ENCODE peak calls at places on chromosomes 5 and 9, in eight cellular contexts. U is Peyer's patch, B is IMR-90, I is ovary, N is H1, G is heart left ventricle, M is HepG2, S is body of pancreas. Y is an unnamed sample.

GRCh38 chr5:172429201-172429940 is 25.0 kb downstream of the SH3PXD2B start:
- DNase-seq in U (peak; percentile 62), B (peak; percentile 82), I (peak; percentile 48), N (no peak), G (no peak), M (no peak), S (no peak), Y (no peak)

GRCh38 chr5:115431116-115431515 is 113.5 kb downstream of the FEM1C start:
- DNase-seq in U (no peak), B (no peak), I (no peak), N (no peak), G (no peak), M (no peak), S (peak; percentile 28), Y (no peak)

GRCh38 chr5:157361865-157362465 is 96.0 kb downstream of the CYFIP2 start:
- DNase-seq in U (no peak), B (peak; percentile 49), I (no peak), N (no peak), G (no peak), M (no peak), S (no peak), Y (no peak)

GRCh38 chr5:127871448-127872153 is 168.4 kb downstream of the CCDC192 start:
- DNase-seq in U (no peak), B (no peak), I (no peak), N (no peak), G (no peak), M (no peak), S (no peak), Y (no peak)

GRCh38 chr5:71865202-71865601 is 146.1 kb downstream of the CARTPT start:
- DNase-seq in U (no peak), B (peak; percentile 75), I (no peak), N (no peak), G (no peak), M (no peak), S (no peak), Y (no peak)

GRCh38 chr9:134328841-134329575 is 2.8 kb downstream of the RXRA start:
- DNase-seq in U (peak; percentile 75), B (no peak), I (peak; percentile 71), N (no peak), G (peak; percentile 72), M (peak; percentile 73), S (peak; percentile 67), Y (peak; percentile 47)

GRCh38 chr9:121529237-121529987 is 29.8 kb upstream of the GGTA1 start:
- DNase-seq in U (peak; percentile 79), B (peak; percentile 99), I (peak; percentile 90), N (no peak), G (peak; percentile 97), M (no peak), S (peak; percentile 87), Y (peak; percentile 92)

GRCh38 chr9:117138257-117138656 is 276.6 kb downstream of the ASTN2 start:
- DNase-seq in U (no peak), B (no peak), I (no peak), N (no peak), G (no peak), M (no peak), S (no peak), Y (no peak)

GRCh38 chr5:172777381-172778222 is 6.6 kb upstream of the DUSP1 start:
- DNase-seq in U (peak; percentile 98), B (peak; percentile 85), I (peak; percentile 75), N (no peak), G (peak; percentile 81), M (peak; percentile 90), S (peak; percentile 76), Y (peak; percentile 60)

GRCh38 chr9:110688329-110688728 is 19.7 kb downstream of the MUSK start:
- DNase-seq in U (no peak), B (no peak), I (no peak), N (no peak), G (no peak), M (no peak), S (no peak), Y (no peak)

GRCh38 chr5:61332369-61332745 is 299 bp downstream of the ZSWIM6 start:
- DNase-seq in U (peak; percentile 70), B (no peak), I (no peak), N (no peak), G (no peak), M (no peak), S (peak; percentile 53), Y (peak; percentile 45)

GRCh38 chr9:34114436-34114835 is 12.1 kb downstream of the DCAF12 start:
- DNase-seq in U (no peak), B (no peak), I (no peak), N (no peak), G (no peak), M (no peak), S (no peak), Y (peak; percentile 37)

GRCh38 chr9:99824378-99825157 is 2.9 kb downstream of the NR4A3 start:
- DNase-seq in U (peak; percentile 74), B (no peak), I (peak; percentile 71), N (peak; percentile 93), G (peak; percentile 24), M (peak; percentile 25), S (peak; percentile 45), Y (peak; percentile 42)

GRCh38 chr5:114634517-114634916 is 272.6 kb downstream of the KCNN2 start:
- DNase-seq in U (no peak), B (no peak), I (no peak), N (no peak), G (no peak), M (no peak), S (no peak), Y (no peak)

GRCh38 chr5:8953911-8954310 is 592.0 kb downstream of the SEMA5A start:
- DNase-seq in U (no peak), B (peak; percentile 2), I (no peak), N (no peak), G (no peak), M (no peak), S (no peak), Y (no peak)

GRCh38 chr9:16794871-16795639 is 75.4 kb downstream of the BNC2 start:
- DNase-seq in U (peak; percentile 48), B (peak; percentile 83), I (no peak), N (no peak), G (peak; percentile 30), M (no peak), S (peak; percentile 7), Y (no peak)

GRCh38 chr5:177344891-177345290 is 6.6 kb downstream of the LMAN2 start:
- DNase-seq in U (no peak), B (no peak), I (no peak), N (no peak), G (no peak), M (no peak), S (no peak), Y (no peak)

GRCh38 chr5:136032564-136032963 is 3.8 kb downstream of the TGFBI start:
- DNase-seq in U (peak; percentile 44), B (peak; percentile 86), I (no peak), N (no peak), G (no peak), M (peak; percentile 64), S (no peak), Y (no peak)

GRCh38 chr5:103037673-103038455 is 82.1 kb downstream of the GIN1 start:
- DNase-seq in U (no peak), B (peak; percentile 8), I (no peak), N (no peak), G (no peak), M (no peak), S (no peak), Y (no peak)

GRCh38 chr9:104927912-104928740 is at the start of gene ABCA1:
- DNase-seq in U (peak; percentile 97), B (peak; percentile 83), I (peak; percentile 86), N (peak; percentile 83), G (peak; percentile 92), M (peak; percentile 85), S (peak; percentile 97), Y (peak; percentile 95)

GRCh38 chr9:74443036-74443750 is 53.9 kb upstream of the RORB start:
- DNase-seq in U (no peak), B (no peak), I (no peak), N (no peak), G (no peak), M (no peak), S (no peak), Y (no peak)

GRCh38 chr9:4661165-4662095 is 664 bp upstream of the PLPP6 start:
- DNase-seq in U (no peak), B (peak; percentile 55), I (no peak), N (no peak), G (no peak), M (no peak), S (no peak), Y (no peak)

GRCh38 chr9:4665357-4665756 is 923 bp downstream of the SPATA6L start:
- DNase-seq in U (no peak), B (peak; percentile 45), I (no peak), N (no peak), G (no peak), M (no peak), S (no peak), Y (no peak)

GRCh38 chr9:4663956-4664355 is 1.9 kb downstream of the PLPP6 start:
- DNase-seq in U (no peak), B (no peak), I (no peak), N (no peak), G (no peak), M (no peak), S (no peak), Y (no peak)

GRCh38 chr9:4662989-4663792 is 1.1 kb downstream of the PLPP6 start:
- DNase-seq in U (peak; percentile 52), B (peak; percentile 47), I (no peak), N (no peak), G (no peak), M (peak; percentile 65), S (peak; percentile 42), Y (no peak)

GRCh38 chr9:4662108-4662988 is at the start of gene PLPP6:
- DNase-seq in U (peak; percentile 95), B (peak; percentile 75), I (peak; percentile 86), N (peak; percentile 91), G (peak; percentile 88), M (peak; percentile 86), S (peak; percentile 92), Y (peak; percentile 91)
- TF ChIP-seq POLR2A in U (peak; percentile 74), B (peak; percentile 56), I (peak; percentile 33), N (peak; percentile 34), G (no peak), M (peak; percentile 76), S (peak; percentile 93), Y (no peak)

GRCh38 chr5:132477784-132478497 is 12.6 kb downstream of the IRF1 start:
- DNase-seq in U (peak; percentile 83), B (no peak), I (no peak), N (no peak), G (no peak), M (no peak), S (no peak), Y (no peak)
- TF ChIP-seq POLR2A in U (peak; percentile 23), B (peak; percentile 34), I (no peak), N (no peak), G (no peak), M (no peak), S (no peak), Y (no peak)

GRCh38 chr9:131214457-131214856 is 61.9 kb downstream of the FAM78A start:
- DNase-seq in U (no peak), B (peak; percentile 62), I (no peak), N (no peak), G (no peak), M (no peak), S (no peak), Y (no peak)
- TF ChIP-seq POLR2A in U (no peak), B (no peak), I (no peak), N (no peak), G (no peak), M (no peak), S (no peak), Y (no peak)

DNA sequence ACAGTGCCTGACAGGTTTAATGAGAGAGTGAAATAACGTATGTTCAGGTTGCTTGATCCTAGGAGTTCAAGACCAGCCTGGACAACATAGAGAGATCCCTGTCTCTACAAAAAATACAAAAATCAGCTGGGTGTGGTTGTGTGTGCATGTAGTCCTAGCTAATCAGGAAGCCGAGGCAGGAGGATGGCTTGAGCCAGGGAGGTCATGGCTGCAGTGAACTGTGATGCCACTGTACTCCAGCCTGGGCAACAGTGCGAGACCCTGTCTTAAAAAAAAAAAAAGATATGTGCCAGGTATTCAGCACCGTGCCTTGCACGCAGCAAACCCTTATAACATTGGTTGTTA is 38.8 kb upstream of the SPRY4 start:
- DNase-seq in U (no peak), B (no peak), I (no peak), N (no peak), G (no peak), M (no peak), S (no peak), Y (no peak)
- TF ChIP-seq POLR2A in U (no peak), B (no peak), I (no peak), N (no peak), G (no peak), M (no peak), S (no peak), Y (no peak)